ENCODE peak calls at places on chromosomes 2 and 18, in five cellular contexts. S is WERI-Rb-1, M is astrocyte of the spinal cord, A is HFFc6, C is AG10803. O is an unnamed sample.

GRCh38 chr2:233354971-233355574 is 779 bp downstream of the DGKD start:
- DNase-seq in S (no peak), M (peak; percentile 14), A (no peak), C (peak; percentile 11), O (no peak)

GRCh38 chr2:222024934-222025890 is 273.6 kb downstream of the PAX3 start:
- DNase-seq in S (no peak), M (peak; percentile 59), A (peak; percentile 7), C (peak; percentile 48), O (peak; percentile 59)

GRCh38 chr2:64563436-64563938 is 39.4 kb downstream of the AFTPH start:
- DNase-seq in S (no peak), M (no peak), A (no peak), C (no peak), O (no peak)

GRCh38 chr2:201279079-201279478 is 18.7 kb downstream of the CASP8 start:
- DNase-seq in S (no peak), M (no peak), A (no peak), C (no peak), O (no peak)

GRCh38 chr2:167733750-167734149 is 513.6 kb downstream of the STK39 start:
- DNase-seq in S (no peak), M (peak; percentile 22), A (no peak), C (no peak), O (no peak)

GRCh38 chr2:29921560-29921915 is at the start of gene ALK:
- DNase-seq in S (peak; percentile 99), M (peak; percentile 81), A (peak; percentile 55), C (peak; percentile 69), O (peak; percentile 58)

GRCh38 chr2:227608469-227609338 is 5.9 kb downstream of the SCYGR3 start:
- DNase-seq in S (no peak), M (no peak), A (no peak), C (no peak), O (no peak)

GRCh38 chr2:109138449-109138848 is 9.4 kb downstream of the SH3RF3 start:
- DNase-seq in S (no peak), M (no peak), A (no peak), C (no peak), O (no peak)

GRCh38 chr2:222753251-222753824 is 81.9 kb downstream of the MOGAT1 start:
- DNase-seq in S (peak; percentile 9), M (peak; percentile 86), A (no peak), C (peak; percentile 56), O (peak; percentile 81)

GRCh38 chr18:42578781-42579180 is 536.7 kb downstream of the RIT2 start:
- DNase-seq in S (no peak), M (peak; percentile 19), A (no peak), C (peak; percentile 27), O (no peak)

GRCh38 chr18:24785019-24785418 is 324.6 kb downstream of the HRH4 start:
- DNase-seq in S (no peak), M (no peak), A (no peak), C (no peak), O (no peak)

GRCh38 chr2:236625156-236625690 is 55.6 kb downstream of the ACKR3 start:
- DNase-seq in S (no peak), M (no peak), A (no peak), C (no peak), O (no peak)

GRCh38 chr2:241701405-241702154 is at the start of gene ING5:
- DNase-seq in S (peak; percentile 95), M (peak; percentile 93), A (peak; percentile 89), C (peak; percentile 92), O (peak; percentile 73)

GRCh38 chr2:10951558-10952414 is 40.1 kb downstream of the KCNF1 start:
- DNase-seq in S (no peak), M (peak; percentile 2), A (no peak), C (peak; percentile 29), O (no peak)

GRCh38 chr2:221572821-221573429 is 821 bp upstream of the EPHA4 start:
- DNase-seq in S (peak; percentile 45), M (peak; percentile 61), A (peak; percentile 4), C (peak; percentile 33), O (peak; percentile 8)

GRCh38 chr18:34330308-34330707 is 105.6 kb upstream of the NOL4 start:
- DNase-seq in S (no peak), M (no peak), A (no peak), C (no peak), O (no peak)

GRCh38 chr2:100976634-100977391 is 25.3 kb upstream of the RPL31 start:
- DNase-seq in S (no peak), M (peak; percentile 64), A (no peak), C (no peak), O (no peak)

GRCh38 chr2:126886201-126886905 is 12.3 kb upstream of the TEX51 start:
- DNase-seq in S (no peak), M (peak; percentile 12), A (peak; percentile 20), C (peak; percentile 22), O (no peak)

GRCh38 chr2:156190532-156190931 is 142.0 kb downstream of the NR4A2 start:
- DNase-seq in S (no peak), M (no peak), A (no peak), C (no peak), O (no peak)

GRCh38 chr2:7992612-7993596 is 689.0 kb upstream of the ID2 start:
- DNase-seq in S (no peak), M (no peak), A (peak; percentile 15), C (no peak), O (no peak)

GRCh38 chr2:201974651-201975050 is 59.0 kb upstream of the FZD7 start:
- DNase-seq in S (no peak), M (no peak), A (no peak), C (no peak), O (no peak)

GRCh38 chr2:117536139-117536538 is 278.4 kb upstream of the DDX18 start:
- DNase-seq in S (no peak), M (no peak), A (no peak), C (no peak), O (no peak)

GRCh38 chr2:185082749-185083148 is 484.4 kb downstream of the ZNF804A start:
- DNase-seq in S (no peak), M (no peak), A (no peak), C (no peak), O (no peak)

GRCh38 chr2:42960835-42961165 is 168.4 kb upstream of the HAAO start:
- DNase-seq in S (no peak), M (no peak), A (no peak), C (peak; percentile 78), O (no peak)

GRCh38 chr2:232633413-232634318 is at the start of gene EFHD1:
- DNase-seq in S (peak; percentile 93), M (peak; percentile 61), A (no peak), C (peak; percentile 33), O (no peak)

GRCh38 chr2:175957845-175958244 is 44.2 kb downstream of the LNPK start:
- DNase-seq in S (no peak), M (no peak), A (no peak), C (no peak), O (no peak)

DNA sequence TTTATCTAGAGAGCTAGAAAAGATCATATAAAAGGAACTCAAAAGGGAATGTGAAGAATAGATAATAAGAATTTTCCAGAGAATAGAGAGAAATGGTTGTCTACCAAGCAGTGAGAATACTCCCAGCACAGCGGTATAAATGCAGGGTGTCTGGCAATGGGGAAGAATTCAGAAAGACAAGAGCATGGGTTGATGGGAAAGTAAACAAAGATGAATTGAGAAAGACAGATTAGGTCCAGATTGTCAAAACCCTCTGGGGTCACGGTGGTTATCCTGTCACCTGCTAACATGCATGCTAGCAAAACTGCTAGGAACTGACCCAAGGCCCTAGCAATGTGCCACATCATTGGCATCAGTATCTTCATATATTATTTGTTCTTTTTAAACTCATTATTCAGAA is 30.8 kb upstream of the C1D start:
- DNase-seq in S (no peak), M (no peak), A (no peak), C (no peak), O (no peak)
- TF ChIP-seq CTCF in S (no peak), M (no peak), A (no peak), C (no peak), O (no peak)

GRCh38 chr18:30999186-30999585 is 43.4 kb downstream of the DSC3 start:
- DNase-seq in S (no peak), M (peak; percentile 13), A (no peak), C (no peak), O (peak; percentile 6)
- TF ChIP-seq CTCF in S (no peak), M (no peak), A (no peak), C (no peak), O (no peak)

GRCh38 chr2:45944075-45944474 is 292.6 kb downstream of the PRKCE start:
- DNase-seq in S (no peak), M (peak; percentile 72), A (peak; percentile 80), C (peak; percentile 65), O (peak; percentile 23)

GRCh38 chr2:45941758-45942738 is 290.6 kb downstream of the PRKCE start:
- DNase-seq in S (no peak), M (no peak), A (no peak), C (peak; percentile 22), O (no peak)

GRCh38 chr2:45945182-45945779 is 293.8 kb downstream of the PRKCE start:
- DNase-seq in S (no peak), M (no peak), A (no peak), C (no peak), O (no peak)

GRCh38 chr2:45946023-45946422 is 294.5 kb downstream of the PRKCE start:
- DNase-seq in S (no peak), M (peak; percentile 90), A (peak; percentile 84), C (peak; percentile 75), O (peak; percentile 88)

DNA sequence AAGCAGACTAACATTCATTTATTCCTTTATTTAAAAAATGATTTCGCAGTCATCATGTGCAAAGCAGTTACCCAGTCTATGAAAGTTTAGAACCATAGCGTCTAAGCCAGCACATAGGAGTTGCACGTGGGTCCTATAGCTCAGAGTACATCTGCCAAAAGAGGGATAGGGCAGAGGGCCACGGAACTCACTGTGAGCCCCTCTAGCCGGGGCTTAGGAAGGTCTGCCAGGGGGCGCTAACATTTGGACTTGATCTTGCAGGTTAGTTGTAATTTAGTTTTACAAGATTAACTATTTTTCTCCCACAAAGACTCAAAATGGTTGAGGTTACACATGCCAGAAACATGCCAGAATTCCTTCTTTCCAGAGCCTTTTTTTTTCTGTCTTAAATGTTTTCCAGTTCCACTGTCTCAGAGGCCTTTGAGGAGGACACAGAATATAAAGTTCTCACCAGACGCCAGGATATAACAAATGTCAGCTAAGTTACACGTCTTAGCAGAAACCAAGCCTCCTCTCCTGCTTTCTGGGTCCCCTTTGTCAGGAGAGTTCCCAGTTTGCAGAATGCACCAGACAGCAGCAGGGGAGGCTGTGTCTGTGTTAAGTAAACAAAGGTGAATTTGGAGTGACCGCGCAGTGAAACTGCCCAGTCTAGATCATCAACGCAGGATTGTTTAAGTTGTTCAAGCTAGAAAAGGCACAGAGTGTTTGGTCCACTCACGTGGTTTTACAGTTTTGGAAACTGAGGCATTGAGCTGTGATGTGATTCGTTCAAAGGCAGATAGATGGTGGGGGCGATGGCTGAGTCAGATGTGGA is 292.0 kb downstream of the PRKCE start:
- DNase-seq in S (no peak), M (peak; percentile 21), A (no peak), C (peak; percentile 20), O (no peak)
- TF ChIP-seq CTCF in S (peak; percentile 14), M (peak; percentile 9), A (peak; percentile 56), C (peak; percentile 22), O (peak; percentile 28)

GRCh38 chr18:45349447-45349846 is 265.8 kb upstream of the SLC14A2 start:
- DNase-seq in S (no peak), M (no peak), A (no peak), C (no peak), O (no peak)

GRCh38 chr18:45343365-45343764 is 271.9 kb upstream of the SLC14A2 start:
- DNase-seq in S (no peak), M (no peak), A (no peak), C (no peak), O (no peak)

GRCh38 chr18:45353530-45353929 is 261.7 kb upstream of the SLC14A2 start:
- DNase-seq in S (no peak), M (no peak), A (no peak), C (peak; percentile 29), O (no peak)

GRCh38 chr18:45352874-45353273 is 262.4 kb upstream of the SLC14A2 start:
- DNase-seq in S (no peak), M (no peak), A (no peak), C (no peak), O (no peak)

GRCh38 chr18:45348974-45349373 is 266.3 kb upstream of the SLC14A2 start:
- DNase-seq in S (no peak), M (no peak), A (no peak), C (no peak), O (no peak)
- TF ChIP-seq CTCF in S (no peak), M (no peak), A (no peak), C (no peak), O (no peak)

O was measured in astrocyte of the cerebellum.